ENCODE peak calls at places on chromosomes 2 and 18, in five cellular contexts. One of them, this sample, is unnamed. For H3K4me1, the result is how much of the 10 kb centered on the place peaks cover.

GRCh38 chr18:26497881-26498280 is 50.5 kb downstream of the KCTD1 start:
- DNase-seq in lower lobe of right lung: no peak
- DNase-seq in keratinocyte: no peak
- DNase-seq in neuronal stem cell: no peak
- DNase-seq in IMR-90: no peak
- DNase-seq in this sample: no peak

GRCh38 chr2:111900859-111901258 is 2.5 kb downstream of the MERTK start:
- DNase-seq in lower lobe of right lung: no peak
- DNase-seq in keratinocyte: no peak
- DNase-seq in neuronal stem cell: no peak
- DNase-seq in IMR-90: peak
- DNase-seq in this sample: no peak

GRCh38 chr2:112722816-112723555 is 2.2 kb downstream of the NT5DC4 start:
- DNase-seq in lower lobe of right lung: no peak
- DNase-seq in keratinocyte: no peak
- DNase-seq in neuronal stem cell: no peak
- DNase-seq in IMR-90: no peak
- DNase-seq in this sample: no peak

GRCh38 chr2:10460366-10460796 is 12.3 kb upstream of the ODC1 start:
- DNase-seq in lower lobe of right lung: no peak
- DNase-seq in keratinocyte: no peak
- DNase-seq in neuronal stem cell: no peak
- DNase-seq in IMR-90: no peak
- DNase-seq in this sample: peak

GRCh38 chr2:25362564-25363145 is 20.9 kb upstream of the DNMT3A start:
- DNase-seq in lower lobe of right lung: peak
- DNase-seq in keratinocyte: no peak
- DNase-seq in neuronal stem cell: no peak
- DNase-seq in IMR-90: no peak
- DNase-seq in this sample: peak

GRCh38 chr2:85998071-85998991 is 107.4 kb downstream of the POLR1A start:
- DNase-seq in lower lobe of right lung: no peak
- DNase-seq in keratinocyte: no peak
- DNase-seq in neuronal stem cell: no peak
- DNase-seq in IMR-90: peak
- DNase-seq in this sample: no peak

GRCh38 chr2:233350708-233351107 is 3.6 kb upstream of the DGKD start:
- DNase-seq in lower lobe of right lung: no peak
- DNase-seq in keratinocyte: peak
- DNase-seq in neuronal stem cell: no peak
- DNase-seq in IMR-90: peak
- DNase-seq in this sample: peak

GRCh38 chr2:14567561-14567960 is 65.0 kb upstream of the LRATD1 start:
- DNase-seq in lower lobe of right lung: no peak
- DNase-seq in keratinocyte: no peak
- DNase-seq in neuronal stem cell: no peak
- DNase-seq in IMR-90: peak
- DNase-seq in this sample: no peak

GRCh38 chr2:39481611-39482010 is 44.5 kb upstream of the MAP4K3 start:
- DNase-seq in lower lobe of right lung: no peak
- DNase-seq in keratinocyte: no peak
- DNase-seq in neuronal stem cell: no peak
- DNase-seq in IMR-90: peak
- DNase-seq in this sample: no peak

GRCh38 chr2:233010569-233011267 is 2.3 kb downstream of the NGEF start:
- DNase-seq in lower lobe of right lung: no peak
- DNase-seq in keratinocyte: no peak
- DNase-seq in neuronal stem cell: no peak
- DNase-seq in IMR-90: no peak
- DNase-seq in this sample: no peak

GRCh38 chr2:47249427-47249826 is 94.3 kb upstream of the STPG4 start:
- DNase-seq in lower lobe of right lung: no peak
- DNase-seq in keratinocyte: no peak
- DNase-seq in neuronal stem cell: no peak
- DNase-seq in IMR-90: no peak
- DNase-seq in this sample: no peak

GRCh38 chr2:120203341-120204021 is 19.7 kb downstream of the TMEM185B start:
- DNase-seq in lower lobe of right lung: no peak
- DNase-seq in keratinocyte: no peak
- DNase-seq in neuronal stem cell: no peak
- DNase-seq in IMR-90: no peak
- DNase-seq in this sample: no peak

GRCh38 chr18:8011906-8012305 is 444.8 kb downstream of the PTPRM start:
- DNase-seq in lower lobe of right lung: no peak
- DNase-seq in keratinocyte: no peak
- DNase-seq in neuronal stem cell: no peak
- DNase-seq in IMR-90: no peak
- DNase-seq in this sample: no peak

GRCh38 chr18:44627245-44627644 is 53.4 kb upstream of the SETBP1 start:
- DNase-seq in lower lobe of right lung: no peak
- DNase-seq in keratinocyte: no peak
- DNase-seq in neuronal stem cell: no peak
- DNase-seq in IMR-90: peak
- DNase-seq in this sample: no peak

GRCh38 chr2:15313657-15314056 is 247.5 kb downstream of the NBAS start:
- DNase-seq in lower lobe of right lung: no peak
- DNase-seq in keratinocyte: no peak
- DNase-seq in neuronal stem cell: no peak
- DNase-seq in IMR-90: peak
- DNase-seq in this sample: no peak

GRCh38 chr18:70659026-70659726 is 370.3 kb downstream of the SOCS6 start:
- DNase-seq in lower lobe of right lung: no peak
- DNase-seq in keratinocyte: no peak
- DNase-seq in neuronal stem cell: no peak
- DNase-seq in IMR-90: peak
- DNase-seq in this sample: no peak

GRCh38 chr2:48829036-48829435 is 73.5 kb upstream of the LHCGR start:
- DNase-seq in lower lobe of right lung: no peak
- DNase-seq in keratinocyte: no peak
- DNase-seq in neuronal stem cell: no peak
- DNase-seq in IMR-90: peak
- DNase-seq in this sample: no peak

DNA sequence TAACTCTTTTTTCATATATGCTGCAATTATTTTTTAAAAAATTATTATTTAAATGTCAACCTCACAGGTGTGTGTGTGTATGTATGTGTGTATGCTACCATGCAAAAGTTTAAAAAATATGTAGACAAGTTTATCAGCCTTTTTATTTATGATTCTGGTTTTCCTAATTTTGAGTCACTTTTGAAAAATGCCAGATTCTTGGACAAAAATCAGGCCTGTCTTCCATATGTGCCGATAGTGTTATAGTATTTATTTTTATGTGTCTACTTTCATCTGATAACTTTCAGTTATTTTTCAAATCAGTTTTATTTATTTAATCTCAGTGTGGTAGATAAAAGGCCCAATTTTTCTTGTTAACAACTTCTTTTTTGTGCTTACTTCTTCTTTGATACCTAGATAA is 176.2 kb downstream of the RDH14 start:
- DNase-seq in lower lobe of right lung: no peak
- DNase-seq in keratinocyte: no peak
- DNase-seq in neuronal stem cell: no peak
- DNase-seq in IMR-90: peak
- DNase-seq in this sample: no peak
- H3K4me3 ChIP-seq in lower lobe of right lung: no peak
- H3K4me3 ChIP-seq in keratinocyte: no peak
- H3K4me3 ChIP-seq in neuronal stem cell: no peak
- H3K4me3 ChIP-seq in IMR-90: no peak
- H3K4me3 ChIP-seq in this sample: no peak

GRCh38 chr2:172930871-172931255 is 144.8 kb upstream of the MAP3K20 start:
- DNase-seq in lower lobe of right lung: no peak
- DNase-seq in keratinocyte: no peak
- DNase-seq in neuronal stem cell: no peak
- DNase-seq in IMR-90: no peak
- DNase-seq in this sample: no peak

GRCh38 chr2:172928754-172929153 is 146.9 kb upstream of the MAP3K20 start:
- DNase-seq in lower lobe of right lung: no peak
- DNase-seq in keratinocyte: no peak
- DNase-seq in neuronal stem cell: no peak
- DNase-seq in IMR-90: peak
- DNase-seq in this sample: no peak

GRCh38 chr2:172925600-172925999 is 150.0 kb upstream of the MAP3K20 start:
- DNase-seq in lower lobe of right lung: no peak
- DNase-seq in keratinocyte: no peak
- DNase-seq in neuronal stem cell: no peak
- DNase-seq in IMR-90: no peak
- DNase-seq in this sample: no peak

GRCh38 chr2:172929644-172930043 is 146.0 kb upstream of the MAP3K20 start:
- DNase-seq in lower lobe of right lung: no peak
- DNase-seq in keratinocyte: no peak
- DNase-seq in neuronal stem cell: no peak
- DNase-seq in IMR-90: no peak
- DNase-seq in this sample: no peak

GRCh38 chr2:172927381-172928357 is 148.0 kb upstream of the MAP3K20 start:
- DNase-seq in lower lobe of right lung: no peak
- DNase-seq in keratinocyte: no peak
- DNase-seq in neuronal stem cell: no peak
- DNase-seq in IMR-90: peak
- DNase-seq in this sample: no peak
- H3K4me1 ChIP-seq in lower lobe of right lung: under half
- H3K4me1 ChIP-seq in keratinocyte: under half
- H3K4me1 ChIP-seq in neuronal stem cell: under half
- H3K4me1 ChIP-seq in IMR-90: under half
- H3K4me1 ChIP-seq in this sample: under half

DNA sequence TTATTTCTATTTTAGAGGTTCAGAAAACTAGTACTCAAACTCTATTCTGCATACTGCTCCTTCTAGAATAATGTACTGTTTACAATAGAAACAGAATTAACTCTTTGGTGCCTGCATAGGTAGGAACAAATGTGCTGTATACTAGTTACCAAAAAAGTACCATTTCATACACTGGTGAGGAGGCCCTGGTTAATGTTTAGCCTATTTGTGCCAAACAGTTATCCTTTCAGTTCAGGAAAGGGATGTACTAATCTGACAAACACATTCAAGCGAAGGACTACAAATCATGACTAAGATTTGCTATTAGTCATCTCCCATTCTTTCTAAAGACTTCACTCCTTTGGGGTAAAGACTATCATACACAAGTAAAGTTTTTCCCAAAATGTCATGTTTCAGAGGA is 47.4 kb downstream of the EXOC6B start:
- DNase-seq in lower lobe of right lung: no peak
- DNase-seq in keratinocyte: no peak
- DNase-seq in neuronal stem cell: no peak
- DNase-seq in IMR-90: peak
- DNase-seq in this sample: no peak
- H3K4me3 ChIP-seq in lower lobe of right lung: no peak
- H3K4me3 ChIP-seq in keratinocyte: no peak
- H3K4me3 ChIP-seq in neuronal stem cell: no peak
- H3K4me3 ChIP-seq in IMR-90: no peak
- H3K4me3 ChIP-seq in this sample: no peak

GRCh38 chr2:9228088-9228751 is 21.6 kb downstream of the ASAP2 start:
- DNase-seq in lower lobe of right lung: no peak
- DNase-seq in keratinocyte: no peak
- DNase-seq in neuronal stem cell: no peak
- DNase-seq in IMR-90: peak
- DNase-seq in this sample: no peak

GRCh38 chr2:9230051-9230802 is 23.6 kb downstream of the ASAP2 start:
- DNase-seq in lower lobe of right lung: no peak
- DNase-seq in keratinocyte: no peak
- DNase-seq in neuronal stem cell: no peak
- DNase-seq in IMR-90: peak
- DNase-seq in this sample: no peak

GRCh38 chr2:9230881-9231280 is 24.3 kb downstream of the ASAP2 start:
- DNase-seq in lower lobe of right lung: no peak
- DNase-seq in keratinocyte: no peak
- DNase-seq in neuronal stem cell: no peak
- DNase-seq in IMR-90: no peak
- DNase-seq in this sample: peak

GRCh38 chr2:9229470-9229820 is 22.8 kb downstream of the ASAP2 start:
- DNase-seq in lower lobe of right lung: no peak
- DNase-seq in keratinocyte: no peak
- DNase-seq in neuronal stem cell: no peak
- DNase-seq in IMR-90: no peak
- DNase-seq in this sample: no peak

DNA sequence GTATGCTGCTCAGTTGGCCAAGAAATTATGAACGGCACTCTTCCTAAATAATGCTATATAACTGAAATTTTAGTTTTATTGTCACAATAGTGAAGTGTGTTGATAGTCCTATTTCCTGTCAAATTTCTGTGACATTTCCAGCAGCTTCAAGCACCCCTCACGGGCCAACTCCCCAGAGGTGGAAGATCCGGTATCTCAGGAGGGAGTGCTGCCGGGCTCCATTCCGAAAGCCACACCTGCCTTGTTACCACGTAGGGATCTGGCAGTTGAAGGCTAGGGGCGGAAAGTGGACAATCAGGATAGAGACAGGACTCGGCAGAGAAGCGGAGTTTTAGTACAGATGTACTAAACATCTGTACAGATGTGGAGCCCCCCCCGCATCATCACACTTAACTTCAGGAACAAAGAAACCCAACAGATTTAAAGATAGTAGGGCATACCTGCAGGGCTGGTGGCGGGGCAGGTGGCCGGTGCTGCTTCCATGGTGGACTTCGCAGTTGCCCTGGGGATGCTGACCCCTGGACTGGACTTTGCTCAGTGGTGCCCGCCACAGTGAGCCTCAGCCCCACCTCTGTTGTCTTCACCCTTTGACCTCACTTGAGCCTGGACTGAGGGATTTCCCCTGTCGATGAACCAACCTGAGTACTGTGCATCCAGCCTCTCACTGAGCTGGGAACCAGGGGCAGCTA is 22.3 kb downstream of the ASAP2 start:
- DNase-seq in lower lobe of right lung: no peak
- DNase-seq in keratinocyte: no peak
- DNase-seq in neuronal stem cell: no peak
- DNase-seq in IMR-90: no peak
- DNase-seq in this sample: peak
- H3K4me1 ChIP-seq in lower lobe of right lung: half or more
- H3K4me1 ChIP-seq in keratinocyte: half or more
- H3K4me1 ChIP-seq in neuronal stem cell: under half
- H3K4me1 ChIP-seq in IMR-90: half or more
- H3K4me1 ChIP-seq in this sample: under half

GRCh38 chr2:207549145-207549544 is 19.4 kb downstream of the CREB1 start:
- DNase-seq in lower lobe of right lung: no peak
- DNase-seq in keratinocyte: no peak
- DNase-seq in neuronal stem cell: no peak
- DNase-seq in IMR-90: no peak
- DNase-seq in this sample: no peak
- H3K4me3 ChIP-seq in lower lobe of right lung: no peak
- H3K4me3 ChIP-seq in keratinocyte: no peak
- H3K4me3 ChIP-seq in neuronal stem cell: no peak
- H3K4me3 ChIP-seq in IMR-90: no peak
- H3K4me3 ChIP-seq in this sample: no peak

GRCh38 chr2:235677276-235677788 is 183.5 kb downstream of the AGAP1 start:
- DNase-seq in lower lobe of right lung: no peak
- DNase-seq in keratinocyte: no peak
- DNase-seq in neuronal stem cell: no peak
- DNase-seq in IMR-90: no peak
- DNase-seq in this sample: no peak
- H3K4me1 ChIP-seq in lower lobe of right lung: under half
- H3K4me1 ChIP-seq in keratinocyte: under half
- H3K4me1 ChIP-seq in neuronal stem cell: under half
- H3K4me1 ChIP-seq in IMR-90: under half
- H3K4me1 ChIP-seq in this sample: under half

GRCh38 chr2:26850565-26850964 is 2.6 kb downstream of the DPYSL5 start:
- DNase-seq in lower lobe of right lung: no peak
- DNase-seq in keratinocyte: no peak
- DNase-seq in neuronal stem cell: no peak
- DNase-seq in IMR-90: no peak
- DNase-seq in this sample: no peak
- H3K4me3 ChIP-seq in lower lobe of right lung: no peak
- H3K4me3 ChIP-seq in keratinocyte: no peak
- H3K4me3 ChIP-seq in neuronal stem cell: peak
- H3K4me3 ChIP-seq in IMR-90: no peak
- H3K4me3 ChIP-seq in this sample: no peak

GRCh38 chr2:54550523-54550922 is 94.4 kb downstream of the SPTBN1 start:
- DNase-seq in lower lobe of right lung: no peak
- DNase-seq in keratinocyte: no peak
- DNase-seq in neuronal stem cell: no peak
- DNase-seq in IMR-90: no peak
- DNase-seq in this sample: no peak
- H3K4me1 ChIP-seq in lower lobe of right lung: half or more
- H3K4me1 ChIP-seq in keratinocyte: under half
- H3K4me1 ChIP-seq in neuronal stem cell: under half
- H3K4me1 ChIP-seq in IMR-90: under half
- H3K4me1 ChIP-seq in this sample: under half